ENCODE peak calls at places on chromosome 17, in six cellular contexts. C, Q, J, S, D and O are unnamed samples. For H3K4me1, the result is how much of the 10 kb centered on the place peaks cover.

GRCh38 chr17:82949984-82950383 is 110.2 kb upstream of the ZNF750 start:
- DNase-seq in C (no peak), Q (peak), J (peak), D (no peak), S (no peak), O (no peak)

GRCh38 chr17:80649200-80649644 is 104.6 kb downstream of the RPTOR start:
- DNase-seq in C (no peak), Q (no peak), D (peak), S (no peak), J (no peak), O (no peak)

GRCh38 chr17:49315974-49316570 is 46.0 kb downstream of the ZNF652 start:
- DNase-seq in C (no peak), S (peak), D (peak), J (no peak), Q (no peak), O (no peak)

GRCh38 chr17:79094261-79094660 is 19.6 kb downstream of the ENGASE start:
- DNase-seq in S (no peak), Q (no peak), D (no peak), J (no peak), C (no peak), O (no peak)

GRCh38 chr17:33945641-33946546 is 309.2 kb upstream of the CCL2 start:
- DNase-seq in S (peak), C (no peak), D (no peak), Q (no peak), J (no peak), O (no peak)

GRCh38 chr17:81899514-81900166 is 2.4 kb upstream of the NPB start:
- DNase-seq in J (no peak), C (no peak), S (no peak), Q (peak), D (no peak), O (no peak)

GRCh38 chr17:17056167-17056562 is 13.9 kb downstream of the MPRIP start:
- DNase-seq in S (peak), Q (no peak), J (peak), C (no peak), D (peak), O (no peak)

GRCh38 chr17:78597923-78598545 is 20.8 kb upstream of the DNAH17 start:
- DNase-seq in D (peak), J (no peak), Q (peak), S (peak), C (no peak), O (no peak)

GRCh38 chr17:82608816-82609215 is 39.4 kb downstream of the WDR45B start:
- DNase-seq in Q (peak), C (no peak), J (no peak), D (no peak), S (no peak), O (no peak)

GRCh38 chr17:49971848-49972485 is 3.0 kb downstream of the DLX4 start:
- DNase-seq in S (no peak), D (peak), Q (no peak), J (no peak), C (no peak), O (no peak)

GRCh38 chr17:43768382-43768781 is 9.8 kb upstream of the SOST start:
- DNase-seq in Q (peak), C (no peak), D (no peak), J (peak), S (no peak), O (peak)

GRCh38 chr17:336110-337021 is 16.2 kb downstream of the RPH3AL start:
- DNase-seq in J (peak), D (no peak), Q (peak), C (no peak), S (no peak), O (peak)

GRCh38 chr17:74276051-74276476 is 2.0 kb downstream of the DNAI2 start:
- DNase-seq in Q (no peak), S (peak), J (no peak), D (peak), C (no peak), O (peak)

GRCh38 chr17:64707077-64707591 is 45.0 kb upstream of the SMURF2 start:
- DNase-seq in C (no peak), J (peak), Q (peak), S (peak), D (peak), O (peak)

GRCh38 chr17:60439501-60439900 is 17.2 kb downstream of the CHCT1 start:
- DNase-seq in Q (no peak), D (peak), S (peak), C (no peak), J (no peak), O (no peak)

GRCh38 chr17:81641825-81642489 is 5.0 kb downstream of the TSPAN10 start:
- DNase-seq in D (peak), C (no peak), Q (no peak), J (no peak), S (peak), O (no peak)

GRCh38 chr17:11486726-11487310 is 111.5 kb upstream of the DNAH9 start:
- DNase-seq in S (no peak), C (no peak), Q (no peak), J (no peak), D (no peak), O (no peak)

GRCh38 chr17:2996208-2996855 is 67.1 kb downstream of the OR1D5 start:
- DNase-seq in J (peak), Q (peak), D (peak), C (no peak), S (peak), O (no peak)

GRCh38 chr17:39051001-39051605 is 83.9 kb upstream of the FBXO47 start:
- DNase-seq in C (no peak), D (no peak), S (no peak), Q (no peak), J (no peak), O (no peak)

GRCh38 chr17:72696156-72696555 is 396.3 kb downstream of the SLC39A11 start:
- DNase-seq in Q (no peak), C (no peak), S (no peak), D (no peak), J (no peak), O (no peak)

GRCh38 chr17:72691601-72692000 is 400.9 kb downstream of the SLC39A11 start:
- DNase-seq in Q (no peak), J (no peak), D (peak), C (no peak), S (peak), O (no peak)

GRCh38 chr17:72691017-72691416 is 401.5 kb downstream of the SLC39A11 start:
- DNase-seq in S (no peak), J (no peak), C (no peak), D (peak), Q (no peak), O (no peak)

GRCh38 chr17:72693956-72694355 is 398.5 kb downstream of the SLC39A11 start:
- DNase-seq in C (no peak), D (no peak), Q (no peak), J (no peak), S (no peak), O (no peak)

DNA sequence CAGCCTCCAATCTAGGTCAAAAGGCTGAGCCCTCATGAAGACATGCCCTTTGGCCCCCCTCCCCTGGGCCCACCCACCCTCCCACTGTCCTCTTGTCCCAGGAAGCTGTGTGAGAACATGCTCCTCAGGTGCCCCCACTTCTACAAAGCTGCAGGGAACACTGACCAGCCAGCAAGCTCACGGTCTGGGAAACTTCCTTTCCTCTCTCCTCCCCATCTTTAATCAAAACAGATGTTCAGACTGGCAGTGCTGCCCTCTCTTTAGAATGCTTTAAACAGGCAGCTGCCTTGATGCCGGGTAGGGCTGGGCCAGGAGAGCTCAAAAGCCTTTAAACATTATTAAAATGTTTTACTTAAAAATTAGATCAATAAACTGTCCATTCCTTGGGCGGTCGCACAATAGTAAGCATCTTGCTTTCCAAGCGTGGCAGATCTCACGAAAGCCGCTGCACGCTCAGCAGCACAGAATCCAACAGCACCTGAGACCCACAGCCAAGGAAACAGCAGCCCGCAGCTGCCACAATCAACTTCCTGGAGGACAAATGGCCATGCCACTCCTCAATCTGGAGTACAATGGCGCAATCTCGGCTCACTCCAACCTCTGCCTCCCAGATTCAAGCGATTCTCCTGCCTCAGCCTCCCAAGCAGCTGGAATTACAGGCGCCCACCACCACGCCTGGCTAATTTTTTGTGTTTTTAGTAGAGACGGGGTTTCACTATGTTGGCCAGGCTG is 399.2 kb downstream of the SLC39A11 start:
- DNase-seq in D (peak), S (no peak), J (no peak), C (no peak), Q (no peak), O (no peak)
- H3K4me1 ChIP-seq in D (under half), S (under half), J (under half), C (under half), Q (under half), O (under half)

GRCh38 chr17:45146616-45147101 is 1.6 kb upstream of the HEXIM1 start:
- DNase-seq in D (peak), J (no peak), S (peak), Q (peak), C (no peak), O (no peak)
- H3K4me3 ChIP-seq in D (peak), J (peak), S (peak), Q (peak), C (peak), O (peak)

GRCh38 chr17:57947369-57947768 is 7.8 kb downstream of the CUEDC1 start:
- DNase-seq in C (no peak), Q (no peak), J (no peak), D (no peak), S (no peak), O (no peak)
- H3K4me1 ChIP-seq in C (under half), Q (under half), J (half or more), D (half or more), S (under half), O (half or more)

GRCh38 chr17:35540589-35541404 is 3.3 kb upstream of the SLFN12L start:
- DNase-seq in J (no peak), Q (peak), S (peak), C (no peak), D (peak), O (peak)

GRCh38 chr17:35536664-35537160 is 766 bp downstream of the SLFN12L start:
- DNase-seq in Q (no peak), C (no peak), J (no peak), D (no peak), S (no peak), O (no peak)

GRCh38 chr17:35534694-35535093 is 2.8 kb downstream of the SLFN12L start:
- DNase-seq in D (no peak), C (no peak), J (no peak), S (no peak), Q (no peak), O (no peak)

GRCh38 chr17:35539659-35540026 is 2.2 kb upstream of the SLFN12L start:
- DNase-seq in Q (no peak), S (no peak), D (no peak), J (no peak), C (no peak), O (no peak)

DNA sequence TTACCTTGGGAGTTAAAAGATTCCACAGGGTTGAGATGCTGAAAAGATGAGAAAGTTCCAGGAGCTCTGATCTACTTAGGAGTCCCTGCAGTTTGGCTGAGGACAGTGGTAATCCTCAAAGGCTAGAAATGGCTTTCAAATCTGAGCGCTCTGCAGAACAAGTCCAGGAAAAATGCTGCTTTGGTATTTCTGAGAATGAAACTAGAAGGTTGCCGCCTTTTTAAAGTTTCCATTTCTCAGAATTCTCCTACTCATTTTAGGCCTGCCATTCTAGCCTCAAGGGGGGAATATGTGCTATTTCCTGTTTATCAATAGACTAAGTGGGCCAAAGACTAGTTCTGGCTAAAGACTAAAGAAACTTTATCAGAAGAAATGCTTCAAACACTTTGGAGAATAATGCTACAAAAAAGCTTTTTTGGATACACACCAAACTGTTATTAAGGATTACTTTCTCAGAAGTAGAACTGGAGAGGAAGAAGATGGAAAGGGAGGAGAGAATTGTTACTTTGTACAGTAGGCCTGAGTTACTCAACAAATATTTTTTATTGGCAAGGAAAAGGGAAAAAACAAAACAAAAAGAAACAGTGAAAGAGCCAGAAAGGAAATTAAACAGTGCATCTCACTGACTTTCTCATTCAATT is at the start of gene SLFN12L:
- DNase-seq in J (no peak), D (no peak), C (no peak), S (no peak), Q (no peak), O (no peak)
- H3K4me3 ChIP-seq in J (no peak), D (no peak), C (peak), S (no peak), Q (no peak), O (no peak)

GRCh38 chr17:40104570-40105471 is 4.4 kb upstream of the NR1D1 start:
- DNase-seq in Q (no peak), D (no peak), C (no peak), S (no peak), J (no peak), O (peak)
- H3K4me1 ChIP-seq in Q (under half), D (under half), C (half or more), S (under half), J (half or more), O (half or more)

DNA sequence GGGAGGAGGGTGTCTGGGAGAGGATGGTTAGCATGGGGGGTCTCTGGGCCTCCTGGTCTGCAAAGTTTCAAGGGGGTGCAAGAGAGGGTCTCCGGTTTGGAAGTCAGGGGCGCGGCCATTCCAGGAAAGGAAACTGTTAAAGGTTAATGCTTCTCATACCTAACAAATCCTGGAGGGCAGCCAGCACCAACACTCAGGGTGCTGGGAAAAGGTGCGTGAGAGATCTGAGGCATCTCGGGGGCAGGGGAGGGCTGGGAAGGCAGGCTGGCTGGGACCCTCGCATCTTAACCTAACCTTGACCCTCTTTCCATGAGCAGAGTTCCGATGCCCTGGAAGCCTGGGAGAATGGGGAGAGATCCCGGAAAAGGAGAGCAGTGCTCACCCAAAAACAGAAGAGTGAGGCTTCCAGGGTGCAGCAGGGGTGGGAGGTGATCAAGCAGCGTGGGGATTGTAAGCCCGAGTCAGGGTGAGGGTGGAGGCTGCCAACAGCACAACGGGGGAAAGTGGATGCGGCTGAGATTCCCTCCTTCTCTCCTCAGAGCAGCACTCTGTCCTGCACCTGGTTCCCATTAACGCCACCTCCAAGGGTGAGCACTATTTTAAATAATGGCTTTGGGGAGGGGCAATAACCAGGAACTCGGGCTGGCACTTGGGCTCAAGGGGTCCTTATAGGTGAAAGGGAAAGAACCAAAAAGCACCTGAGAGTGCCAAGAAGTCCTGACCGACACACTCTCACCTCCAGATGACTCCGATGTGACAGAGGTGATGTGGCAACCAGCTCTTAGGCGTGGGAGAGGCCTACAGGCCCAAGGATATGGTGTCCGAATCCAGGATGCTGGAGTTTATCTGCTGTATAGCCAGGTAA is 989 bp downstream of the TNFSF13 start:
- DNase-seq in Q (no peak), C (no peak), D (no peak), J (no peak), S (no peak), O (no peak)
- H3K4me3 ChIP-seq in Q (peak), C (no peak), D (no peak), J (peak), S (no peak), O (peak)

GRCh38 chr17:67833946-67834631 is 8.8 kb downstream of the BPTF start:
- DNase-seq in C (no peak), J (no peak), D (no peak), Q (no peak), S (no peak), O (no peak)
- H3K4me1 ChIP-seq in C (under half), J (under half), D (half or more), Q (under half), S (under half), O (half or more)

GRCh38 chr17:18256351-18256750 is 2.2 kb downstream of the FLII start:
- DNase-seq in S (no peak), Q (peak), J (no peak), D (no peak), C (no peak), O (no peak)

GRCh38 chr17:18257747-18258355 is 687 bp downstream of the FLII start:
- DNase-seq in D (peak), S (peak), C (peak), Q (peak), J (peak), O (peak)

GRCh38 chr17:18254888-18255649 is 3.5 kb downstream of the FLII start:
- DNase-seq in J (no peak), S (no peak), Q (no peak), C (no peak), D (no peak), O (no peak)

GRCh38 chr17:18257268-18257681 is 1.3 kb downstream of the FLII start:
- DNase-seq in S (no peak), J (no peak), Q (no peak), D (peak), C (no peak), O (no peak)

GRCh38 chr17:18256776-18257175 is 1.8 kb downstream of the FLII start:
- DNase-seq in Q (no peak), C (no peak), D (no peak), J (no peak), S (no peak), O (no peak)
- H3K4me3 ChIP-seq in Q (no peak), C (peak), D (peak), J (peak), S (peak), O (peak)

GRCh38 chr17:77460514-77461046 is 319.8 kb downstream of the SEC14L1 start:
- DNase-seq in C (no peak), J (no peak), Q (no peak), S (no peak), D (no peak), O (no peak)

GRCh38 chr17:77457572-77458201 is 316.9 kb downstream of the SEC14L1 start:
- DNase-seq in D (no peak), J (no peak), C (no peak), S (no peak), Q (no peak), O (no peak)

GRCh38 chr17:77456951-77457548 is 316.3 kb downstream of the SEC14L1 start:
- DNase-seq in C (no peak), J (no peak), S (no peak), Q (no peak), D (no peak), O (no peak)

GRCh38 chr17:77458202-77459017 is 317.6 kb downstream of the SEC14L1 start:
- DNase-seq in J (peak), D (no peak), C (no peak), S (no peak), Q (no peak), O (no peak)

GRCh38 chr17:77459018-77459755 is 318.4 kb downstream of the SEC14L1 start:
- DNase-seq in S (no peak), C (no peak), Q (no peak), J (no peak), D (no peak), O (no peak)
- H3K4me1 ChIP-seq in S (under half), C (half or more), Q (under half), J (half or more), D (under half), O (half or more)

DNA sequence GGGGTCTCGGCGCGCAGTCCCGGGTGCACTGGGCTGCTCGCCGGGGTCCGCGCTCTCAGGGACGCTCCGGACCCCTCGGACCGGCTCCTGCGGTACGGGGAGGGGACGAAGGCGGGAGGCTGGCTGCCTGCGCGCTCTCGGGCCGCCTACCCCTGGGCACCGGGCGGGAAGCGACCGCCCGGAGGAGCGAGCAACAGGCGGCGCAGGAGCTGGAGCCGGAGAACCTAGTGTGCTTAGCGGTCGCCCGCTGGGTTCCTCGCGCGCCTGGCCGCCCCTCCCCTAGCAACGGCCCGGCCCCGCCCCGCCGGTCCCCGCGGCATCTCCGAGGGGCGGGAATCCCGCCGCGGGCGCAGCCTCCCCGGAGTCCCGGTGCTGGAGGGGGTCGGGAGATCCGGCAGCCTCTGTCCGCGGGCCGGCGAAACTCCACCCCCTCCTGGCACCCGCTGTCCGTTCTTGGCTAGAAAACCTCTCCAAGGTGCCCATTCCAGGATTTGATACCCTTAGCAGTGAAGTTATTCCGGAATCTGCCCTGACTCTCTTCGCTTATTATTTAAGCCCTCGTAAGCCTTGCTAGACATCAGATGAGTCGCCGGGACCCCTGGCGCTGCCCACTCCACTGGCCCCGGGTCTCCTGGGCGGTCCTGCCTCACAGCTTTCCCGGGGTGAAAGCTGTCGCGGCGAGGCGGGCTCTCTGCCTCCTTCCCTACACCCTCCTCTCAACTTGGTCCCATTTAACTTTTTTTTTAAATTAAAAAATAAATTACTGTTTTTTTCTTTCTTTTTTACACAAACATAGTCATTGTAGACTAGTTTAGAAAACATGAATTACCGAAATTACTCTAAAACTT is at the start of gene RPRML:
- DNase-seq in C (no peak), J (no peak), Q (no peak), D (peak), S (peak), O (peak)
- H3K4me3 ChIP-seq in C (peak), J (peak), Q (peak), D (peak), S (peak), O (peak)